ENCODE peak calls at places on chromosomes 3 and 15, in seven cellular contexts. R is iPS-NIHi11; O is nephron progenitor cell; F is mesothelial cell of epicardium; J is posterior cingulate gyrus; K is activated CD8-positive, alpha-beta memory T cell treated with anti-CD3 and anti-CD28 coated beads for 1 hour; X is NCI-H1694. T is an unnamed sample.

GRCh38 chr15:87731630-87732029 is 524.9 kb downstream of the NTRK3 start:
- DNase-seq in K (no peak), J (no peak), R (no peak), X (no peak), F (no peak), O (no peak), T (no peak)

GRCh38 chr3:190360228-190360627 is 27.7 kb upstream of the CLDN16 start:
- DNase-seq in F (no peak), J (no peak), O (no peak), K (no peak), R (no peak), X (no peak), T (no peak)

GRCh38 chr15:66619152-66619903 is 53.5 kb upstream of the LCTL start:
- DNase-seq in R (peak), X (no peak), O (peak), F (peak), K (peak), J (peak), T (peak)

GRCh38 chr15:58432421-58432820 is 630 bp downstream of the LIPC start:
- DNase-seq in K (no peak), R (no peak), F (no peak), J (no peak), O (no peak), X (no peak), T (no peak)

GRCh38 chr3:133888739-133889340 is 6.8 kb downstream of the RAB6B start:
- DNase-seq in O (no peak), K (no peak), X (no peak), R (no peak), F (no peak), J (no peak), T (no peak)

GRCh38 chr3:195878424-195879274 is 29.7 kb downstream of the TNK2 start:
- DNase-seq in X (no peak), F (no peak), O (no peak), J (no peak), R (no peak), K (no peak), T (no peak)

GRCh38 chr15:84840741-84841429 is 23.7 kb downstream of the ALPK3 start:
- DNase-seq in O (no peak), J (no peak), R (no peak), K (no peak), X (no peak), F (no peak), T (no peak)

GRCh38 chr3:39126532-39127071 is 19.1 kb downstream of the TTC21A start:
- DNase-seq in F (no peak), K (no peak), J (peak), O (peak), R (peak), X (no peak), T (no peak)

GRCh38 chr3:55489804-55490132 is 2.7 kb upstream of the WNT5A start:
- DNase-seq in R (no peak), K (no peak), J (no peak), O (peak), X (no peak), F (no peak), T (no peak)

GRCh38 chr15:23370578-23370977 is 16.0 kb downstream of the GOLGA8S start:
- DNase-seq in O (no peak), R (no peak), K (no peak), J (no peak), X (no peak), F (no peak), T (no peak)

GRCh38 chr3:151770941-151771340 is 37.2 kb downstream of the AADACL2 start:
- DNase-seq in R (peak), K (no peak), F (no peak), X (no peak), O (no peak), J (no peak), T (no peak)

GRCh38 chr15:23648920-23649515 is 1.4 kb upstream of the MAGEL2 start:
- DNase-seq in K (no peak), X (no peak), J (peak), O (peak), F (peak), R (peak), T (no peak)

GRCh38 chr15:59278120-59278519 is 71.5 kb downstream of the LDHAL6B start:
- DNase-seq in R (no peak), O (no peak), J (no peak), F (no peak), X (no peak), K (no peak), T (no peak)

GRCh38 chr3:126543457-126544090 is 15.2 kb downstream of the C3orf22 start:
- DNase-seq in X (no peak), K (no peak), O (no peak), F (peak), R (no peak), J (peak), T (no peak)

GRCh38 chr15:92809880-92810361 is 90.2 kb upstream of the CHD2 start:
- DNase-seq in X (no peak), F (no peak), K (no peak), R (no peak), J (peak), O (no peak), T (peak)

GRCh38 chr3:160778480-160778879 is 22.4 kb downstream of the PPM1L start:
- DNase-seq in X (no peak), J (no peak), K (no peak), F (no peak), O (no peak), R (no peak), T (no peak)

GRCh38 chr3:42505849-42506410 is 3.5 kb downstream of the VIPR1 start:
- DNase-seq in F (no peak), R (no peak), X (no peak), K (no peak), O (no peak), J (peak), T (no peak)

GRCh38 chr3:54983266-54983910 is 55.5 kb upstream of the LRTM1 start:
- DNase-seq in O (no peak), K (no peak), F (no peak), J (no peak), R (no peak), X (no peak), T (no peak)

GRCh38 chr15:25862469-25863066 is 559 bp downstream of the ATP10A start:
- DNase-seq in F (peak), X (no peak), K (no peak), O (peak), R (peak), J (no peak), T (no peak)

GRCh38 chr3:182787302-182788036 is 5.8 kb upstream of the ATP11B start:
- DNase-seq in K (no peak), O (no peak), F (no peak), X (no peak), R (no peak), J (no peak), T (no peak)

GRCh38 chr3:32685604-32686185 is 707 bp downstream of the CNOT10 start:
- DNase-seq in K (no peak), F (no peak), O (no peak), X (no peak), R (no peak), J (no peak), T (no peak)

GRCh38 chr15:101251830-101252820 is at the start of gene CHSY1:
- DNase-seq in R (peak), X (no peak), J (peak), K (peak), O (peak), F (peak), T (peak)

GRCh38 chr3:13452490-13453335 is 27.4 kb upstream of the HDAC11 start:
- DNase-seq in X (peak), K (peak), O (no peak), R (no peak), F (peak), J (peak), T (peak)

GRCh38 chr3:156150434-156151066 is 30.2 kb downstream of the KCNAB1 start:
- DNase-seq in X (peak), F (peak), R (peak), K (no peak), J (peak), O (peak), T (peak)

GRCh38 chr15:33533197-33533596 is 222.4 kb downstream of the RYR3 start:
- DNase-seq in K (no peak), O (no peak), J (no peak), F (no peak), R (no peak), X (no peak), T (no peak)

GRCh38 chr3:196502775-196503181 is 790 bp downstream of the RNF168 start:
- DNase-seq in J (peak), F (peak), X (peak), O (peak), R (peak), K (peak), T (peak)

T was measured in SK-N-DZ.